ENCODE peak calls at places on chromosomes 12 and 14, in six cellular contexts. One of them, this sample, is unnamed.

GRCh38 chr12:66915312-66915904 is 236.5 kb upstream of the GRIP1 start:
- DNase-seq in HepG2: no peak
- DNase-seq in SK-N-SH: no peak
- DNase-seq in GM12878: no peak
- DNase-seq in K562: no peak
- DNase-seq in H1: no peak
- DNase-seq in this sample: no peak

GRCh38 chr14:103854822-103855733 is 7.7 kb upstream of the PPP1R13B start:
- DNase-seq in HepG2: peak; percentile 55
- DNase-seq in SK-N-SH: peak; percentile 54
- DNase-seq in GM12878: no peak
- DNase-seq in K562: no peak
- DNase-seq in H1: no peak
- DNase-seq in this sample: no peak

GRCh38 chr12:52976574-52977071 is 27.7 kb downstream of the KRT18 start:
- DNase-seq in HepG2: no peak
- DNase-seq in SK-N-SH: no peak
- DNase-seq in GM12878: no peak
- DNase-seq in K562: no peak
- DNase-seq in H1: no peak
- DNase-seq in this sample: no peak

GRCh38 chr14:65411656-65412188 is 808 bp upstream of the FUT8 start:
- DNase-seq in HepG2: peak; percentile 86
- DNase-seq in SK-N-SH: peak; percentile 82
- DNase-seq in GM12878: no peak
- DNase-seq in K562: peak; percentile 80
- DNase-seq in H1: peak; percentile 80
- DNase-seq in this sample: peak; percentile 50

GRCh38 chr12:64782181-64782580 is 23.0 kb upstream of the GNS start:
- DNase-seq in HepG2: no peak
- DNase-seq in SK-N-SH: peak; percentile 33
- DNase-seq in GM12878: no peak
- DNase-seq in K562: no peak
- DNase-seq in H1: no peak
- DNase-seq in this sample: no peak

GRCh38 chr14:78798757-78799156 is 628.6 kb downstream of the NRXN3 start:
- DNase-seq in HepG2: no peak
- DNase-seq in SK-N-SH: no peak
- DNase-seq in GM12878: no peak
- DNase-seq in K562: no peak
- DNase-seq in H1: no peak
- DNase-seq in this sample: no peak

GRCh38 chr12:91383106-91383505 is 200.5 kb upstream of the DCN start:
- DNase-seq in HepG2: no peak
- DNase-seq in SK-N-SH: no peak
- DNase-seq in GM12878: no peak
- DNase-seq in K562: no peak
- DNase-seq in H1: no peak
- DNase-seq in this sample: no peak

GRCh38 chr12:126747530-126748149 is 1519.3 kb upstream of the TMEM132C start:
- DNase-seq in HepG2: peak; percentile 9
- DNase-seq in SK-N-SH: peak; percentile 69
- DNase-seq in GM12878: no peak
- DNase-seq in K562: peak; percentile 82
- DNase-seq in H1: no peak
- DNase-seq in this sample: peak; percentile 43

GRCh38 chr12:42969357-42969756 is 379.8 kb upstream of the PRICKLE1 start:
- DNase-seq in HepG2: no peak
- DNase-seq in SK-N-SH: no peak
- DNase-seq in GM12878: no peak
- DNase-seq in K562: no peak
- DNase-seq in H1: no peak
- DNase-seq in this sample: no peak

GRCh38 chr14:53956427-53957201 is at the start of gene BMP4:
- DNase-seq in HepG2: peak; percentile 82
- DNase-seq in SK-N-SH: peak; percentile 44
- DNase-seq in GM12878: no peak
- DNase-seq in K562: peak; percentile 32
- DNase-seq in H1: peak; percentile 81
- DNase-seq in this sample: no peak

GRCh38 chr14:55583942-55584468 is 4.0 kb downstream of the KTN1 start:
- DNase-seq in HepG2: peak; percentile 27
- DNase-seq in SK-N-SH: peak; percentile 46
- DNase-seq in GM12878: no peak
- DNase-seq in K562: no peak
- DNase-seq in H1: no peak
- DNase-seq in this sample: no peak

GRCh38 chr12:106898001-106898966 is 57.4 kb upstream of the TMEM263 start:
- DNase-seq in HepG2: no peak
- DNase-seq in SK-N-SH: no peak
- DNase-seq in GM12878: no peak
- DNase-seq in K562: no peak
- DNase-seq in H1: no peak
- DNase-seq in this sample: no peak

DNA sequence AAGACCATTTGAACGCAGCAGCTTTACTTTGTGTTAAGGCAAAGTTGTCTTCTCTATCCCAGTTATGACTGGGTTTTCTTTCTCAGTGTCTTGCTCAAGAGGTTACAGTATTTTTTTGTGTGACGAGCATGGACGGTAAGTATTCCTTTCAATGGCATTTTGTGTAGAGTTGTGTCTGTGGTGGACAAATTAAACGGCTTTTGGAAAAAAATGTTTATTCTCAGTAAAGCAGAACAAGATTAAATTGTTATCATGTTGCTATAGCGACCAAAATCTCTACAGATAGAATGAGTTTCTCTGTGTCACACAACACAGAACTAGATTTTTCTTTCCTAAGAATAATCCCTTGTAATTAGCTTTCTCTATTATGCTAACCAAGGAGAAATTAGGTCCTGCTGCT is 417.1 kb downstream of the AEBP2 start:
- DNase-seq in HepG2: no peak
- DNase-seq in SK-N-SH: no peak
- DNase-seq in GM12878: no peak
- DNase-seq in K562: no peak
- DNase-seq in H1: no peak
- DNase-seq in this sample: no peak
- H3K4me3 ChIP-seq in HepG2: no peak overlapping the region
- H3K4me3 ChIP-seq in SK-N-SH: no peak overlapping the region
- H3K4me3 ChIP-seq in GM12878: no peak overlapping the region
- H3K4me3 ChIP-seq in K562: no peak overlapping the region
- H3K4me3 ChIP-seq in H1: no peak overlapping the region
- H3K4me3 ChIP-seq in this sample: no peak overlapping the region

GRCh38 chr14:75409425-75410205 is 18.2 kb upstream of the JDP2 start:
- DNase-seq in HepG2: no peak
- DNase-seq in SK-N-SH: no peak
- DNase-seq in GM12878: no peak
- DNase-seq in K562: no peak
- DNase-seq in H1: no peak
- DNase-seq in this sample: no peak
- TF ChIP-seq GABPA in HepG2: no peak
- TF ChIP-seq GABPA in SK-N-SH: no peak
- TF ChIP-seq GABPA in GM12878: no peak
- TF ChIP-seq GABPA in K562: no peak
- TF ChIP-seq GABPA in H1: no peak
- TF ChIP-seq GABPA in this sample: no peak

GRCh38 chr12:3200779-3201738 is 123.9 kb downstream of the TSPAN9 start:
- DNase-seq in HepG2: no peak
- DNase-seq in SK-N-SH: peak; percentile 66
- DNase-seq in GM12878: no peak
- DNase-seq in K562: no peak
- DNase-seq in H1: no peak
- DNase-seq in this sample: no peak

GRCh38 chr12:3201741-3202500 is 124.7 kb downstream of the TSPAN9 start:
- DNase-seq in HepG2: no peak
- DNase-seq in SK-N-SH: no peak
- DNase-seq in GM12878: no peak
- DNase-seq in K562: no peak
- DNase-seq in H1: no peak
- DNase-seq in this sample: no peak

GRCh38 chr12:3199551-3200031 is 122.4 kb downstream of the TSPAN9 start:
- DNase-seq in HepG2: no peak
- DNase-seq in SK-N-SH: peak; percentile 82
- DNase-seq in GM12878: no peak
- DNase-seq in K562: no peak
- DNase-seq in H1: no peak
- DNase-seq in this sample: no peak

GRCh38 chr12:3202734-3203446 is 125.7 kb downstream of the TSPAN9 start:
- DNase-seq in HepG2: peak; percentile 28
- DNase-seq in SK-N-SH: peak; percentile 83
- DNase-seq in GM12878: no peak
- DNase-seq in K562: peak; percentile 72
- DNase-seq in H1: no peak
- DNase-seq in this sample: peak; percentile 34

GRCh38 chr12:3200032-3200617 is 122.9 kb downstream of the TSPAN9 start:
- DNase-seq in HepG2: no peak
- DNase-seq in SK-N-SH: peak; percentile 94
- DNase-seq in GM12878: no peak
- DNase-seq in K562: no peak
- DNase-seq in H1: peak; percentile 70
- DNase-seq in this sample: no peak
- H3K4me3 ChIP-seq in HepG2: peak overlapping the region; percentile 26
- H3K4me3 ChIP-seq in SK-N-SH: peak overlapping the region; percentile 66
- H3K4me3 ChIP-seq in GM12878: no peak overlapping the region
- H3K4me3 ChIP-seq in K562: no peak overlapping the region
- H3K4me3 ChIP-seq in H1: peak overlapping the region; percentile 69
- H3K4me3 ChIP-seq in this sample: no peak overlapping the region

GRCh38 chr14:57871487-57872080 is 5.7 kb upstream of the SLC35F4 start:
- DNase-seq in HepG2: peak; percentile 26
- DNase-seq in SK-N-SH: peak; percentile 28
- DNase-seq in GM12878: peak; percentile 2
- DNase-seq in K562: peak; percentile 27
- DNase-seq in H1: no peak
- DNase-seq in this sample: no peak
- TF ChIP-seq GABPA in HepG2: no peak
- TF ChIP-seq GABPA in SK-N-SH: no peak
- TF ChIP-seq GABPA in GM12878: no peak
- TF ChIP-seq GABPA in K562: no peak
- TF ChIP-seq GABPA in H1: no peak
- TF ChIP-seq GABPA in this sample: no peak

GRCh38 chr12:76532520-76532919 is 27.1 kb downstream of the OSBPL8 start:
- DNase-seq in HepG2: no peak
- DNase-seq in SK-N-SH: no peak
- DNase-seq in GM12878: no peak
- DNase-seq in K562: no peak
- DNase-seq in H1: no peak
- DNase-seq in this sample: no peak

GRCh38 chr12:76533331-76533730 is 26.2 kb downstream of the OSBPL8 start:
- DNase-seq in HepG2: no peak
- DNase-seq in SK-N-SH: no peak
- DNase-seq in GM12878: no peak
- DNase-seq in K562: no peak
- DNase-seq in H1: no peak
- DNase-seq in this sample: no peak

GRCh38 chr12:76529226-76529918 is 30.2 kb downstream of the OSBPL8 start:
- DNase-seq in HepG2: peak; percentile 75
- DNase-seq in SK-N-SH: no peak
- DNase-seq in GM12878: no peak
- DNase-seq in K562: peak; percentile 21
- DNase-seq in H1: no peak
- DNase-seq in this sample: no peak

GRCh38 chr12:76530531-76530930 is 29.0 kb downstream of the OSBPL8 start:
- DNase-seq in HepG2: no peak
- DNase-seq in SK-N-SH: no peak
- DNase-seq in GM12878: no peak
- DNase-seq in K562: no peak
- DNase-seq in H1: no peak
- DNase-seq in this sample: no peak

GRCh38 chr12:76531056-76531455 is 28.5 kb downstream of the OSBPL8 start:
- DNase-seq in HepG2: no peak
- DNase-seq in SK-N-SH: no peak
- DNase-seq in GM12878: no peak
- DNase-seq in K562: no peak
- DNase-seq in H1: no peak
- DNase-seq in this sample: no peak
- H3K4me3 ChIP-seq in HepG2: no peak overlapping the region
- H3K4me3 ChIP-seq in SK-N-SH: no peak overlapping the region
- H3K4me3 ChIP-seq in GM12878: no peak overlapping the region
- H3K4me3 ChIP-seq in K562: no peak overlapping the region
- H3K4me3 ChIP-seq in H1: no peak overlapping the region
- H3K4me3 ChIP-seq in this sample: no peak overlapping the region

GRCh38 chr12:69966409-69966808 is 141.4 kb downstream of the MYRFL start:
- DNase-seq in HepG2: peak; percentile 3
- DNase-seq in SK-N-SH: no peak
- DNase-seq in GM12878: no peak
- DNase-seq in K562: no peak
- DNase-seq in H1: no peak
- DNase-seq in this sample: no peak
- TF ChIP-seq GABPA in HepG2: no peak
- TF ChIP-seq GABPA in SK-N-SH: no peak
- TF ChIP-seq GABPA in GM12878: no peak
- TF ChIP-seq GABPA in K562: no peak
- TF ChIP-seq GABPA in H1: no peak
- TF ChIP-seq GABPA in this sample: no peak